ENCODE peak calls at places on chromosomes 6 and 20, in six cellular contexts. Q, N, H, D, S and F are unnamed samples.

GRCh38 chr6:30942338-30943060 is 1.7 kb downstream of the MUCL3 start:
- DNase-seq in D (peak; percentile 99), Q (peak; percentile 89), S (peak; percentile 48), H (peak; percentile 76), N (peak; percentile 65), F (peak; percentile 15)

GRCh38 chr6:52065621-52066020 is 21.8 kb downstream of the PKHD1 start:
- DNase-seq in S (no peak), D (no peak), N (no peak), H (no peak), Q (no peak), F (no peak)

GRCh38 chr20:11217322-11217989 is 543.7 kb upstream of the JAG1 start:
- DNase-seq in D (no peak), S (no peak), N (no peak), H (peak; percentile 42), Q (no peak), F (no peak)

GRCh38 chr6:101080597-101080996 is 199.5 kb upstream of the ASCC3 start:
- DNase-seq in S (no peak), Q (no peak), N (no peak), H (peak; percentile 33), D (no peak), F (no peak)

GRCh38 chr6:18997375-18997826 is 610.3 kb downstream of the RNF144B start:
- DNase-seq in H (peak; percentile 41), S (no peak), D (peak; percentile 72), N (no peak), Q (no peak), F (no peak)

GRCh38 chr6:184161-184695 is 108.1 kb upstream of the DUSP22 start:
- DNase-seq in N (no peak), S (no peak), D (no peak), Q (no peak), H (no peak), F (no peak)

GRCh38 chr6:157822221-157823000 is 635 bp upstream of the SNX9 start:
- DNase-seq in N (peak; percentile 26), H (no peak), S (peak; percentile 27), Q (no peak), D (peak; percentile 51), F (no peak)

GRCh38 chr6:54827010-54827409 is 19.6 kb upstream of the FAM83B start:
- DNase-seq in H (no peak), D (no peak), N (no peak), Q (no peak), S (no peak), F (no peak)

DNA sequence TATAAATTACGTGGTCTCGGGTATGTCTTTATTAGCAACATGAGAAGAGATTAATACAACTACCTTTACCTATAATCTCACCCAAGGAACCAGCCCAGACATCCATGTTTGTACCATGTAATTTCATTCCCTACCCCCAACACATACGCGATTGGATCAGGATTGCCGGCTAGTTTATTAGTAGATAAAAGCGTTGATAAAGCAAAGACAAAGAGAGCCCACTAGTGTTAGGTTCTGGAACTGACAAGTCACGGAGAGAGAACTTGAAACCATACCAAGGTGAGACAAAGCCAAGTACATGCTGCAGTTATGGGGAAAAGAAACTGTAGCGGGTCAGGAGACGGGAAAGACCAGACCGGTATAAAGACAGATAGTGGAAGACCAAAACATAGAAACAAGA is 37.4 kb upstream of the FAM135A start:
- DNase-seq in D (peak; percentile 74), S (no peak), Q (no peak), N (no peak), H (no peak), F (no peak)
- TF ChIP-seq CTCF in D (peak; percentile 73), S (no peak), Q (no peak), N (no peak), H (peak; percentile 5), F (no peak)

DNA sequence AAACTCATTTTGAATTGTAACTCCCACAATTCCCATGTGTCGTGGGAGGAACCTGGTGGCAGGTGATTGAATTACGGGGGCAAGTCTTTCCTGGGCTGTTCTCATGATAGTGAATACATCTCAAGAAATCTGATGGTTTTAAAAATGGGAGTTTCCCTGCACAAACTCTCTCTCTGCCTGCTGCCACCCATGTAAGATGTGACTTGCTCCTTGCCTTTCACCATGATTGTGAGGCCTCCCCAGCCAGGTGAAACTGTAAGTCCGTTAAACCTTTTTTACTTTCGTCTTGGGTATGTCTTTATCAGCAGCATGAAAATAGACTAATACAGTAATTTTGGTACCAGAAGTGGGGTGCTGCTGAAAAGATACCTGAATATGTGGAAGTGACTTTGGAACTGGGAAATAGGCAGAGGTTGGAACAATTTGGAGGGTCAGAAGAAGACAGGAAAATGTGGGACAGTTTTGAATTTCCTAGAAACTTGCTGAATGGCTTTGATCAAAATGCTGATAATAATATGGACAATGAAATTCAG is 41.4 kb upstream of the SAMHD1 start:
- DNase-seq in S (no peak), H (no peak), Q (no peak), D (no peak), N (no peak), F (no peak)
- TF ChIP-seq CTCF in S (no peak), H (no peak), Q (no peak), D (no peak), N (no peak), F (no peak)

DNA sequence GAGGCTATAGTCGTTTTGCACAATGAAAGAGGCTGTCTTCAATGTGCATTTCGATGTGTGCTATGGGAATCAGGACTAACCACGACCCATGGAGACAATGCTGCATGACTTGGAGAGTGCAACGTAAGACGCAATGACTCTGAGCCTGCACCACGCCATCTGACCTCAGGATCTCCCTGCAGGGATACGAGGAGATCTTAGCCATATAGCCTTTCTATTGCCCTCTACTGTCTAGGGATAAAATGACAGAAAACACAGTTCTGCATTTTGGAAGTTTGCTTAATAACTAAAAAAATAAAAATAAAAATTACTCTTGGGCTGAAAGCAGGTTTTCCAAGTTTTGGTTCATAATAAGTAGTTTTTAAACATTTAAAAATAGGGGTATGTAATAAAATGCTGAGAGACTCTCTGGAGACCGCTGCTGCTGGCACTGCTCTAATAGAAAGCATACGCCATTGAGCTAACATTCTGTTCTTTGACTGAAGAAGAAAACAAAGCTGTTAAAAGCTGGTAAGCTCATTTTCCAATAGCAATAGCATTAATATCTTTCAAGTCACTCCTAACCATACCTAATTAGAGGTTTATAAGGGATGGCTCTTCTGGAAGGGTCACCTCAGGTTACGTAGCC is 87.2 kb downstream of the PDE7B start:
- DNase-seq in S (peak; percentile 36), H (peak; percentile 43), D (peak; percentile 64), Q (no peak), N (no peak), F (no peak)
- TF ChIP-seq CTCF in S (peak; percentile 6), H (peak; percentile 26), D (peak; percentile 61), Q (no peak), N (peak; percentile 32), F (no peak)

DNA sequence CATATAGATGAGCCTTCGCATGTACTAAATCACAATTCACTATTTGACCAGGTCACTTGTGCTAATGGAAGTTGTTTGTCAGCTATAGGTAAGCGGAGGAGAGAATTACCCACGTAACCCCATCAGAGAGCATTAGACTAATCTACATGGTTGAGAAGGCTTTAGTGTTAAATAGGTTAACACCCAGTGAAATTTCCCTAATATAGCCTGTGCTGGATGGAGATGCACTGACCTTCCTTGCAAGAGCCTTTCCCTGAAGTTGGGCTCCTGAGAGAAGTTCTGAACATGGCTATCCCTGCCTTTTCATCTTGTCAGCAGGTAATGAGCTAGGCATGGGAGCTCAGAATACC is 78.1 kb downstream of the TNFAIP3 start:
- DNase-seq in H (no peak), D (no peak), N (no peak), S (no peak), Q (no peak), F (no peak)
- TF ChIP-seq CTCF in H (no peak), D (no peak), N (no peak), S (no peak), Q (no peak), F (peak; percentile 18)

GRCh38 chr6:125953502-125953875 is 3.1 kb upstream of the HINT3 start:
- DNase-seq in Q (peak; percentile 78), N (peak; percentile 63), D (peak; percentile 76), H (no peak), S (no peak), F (peak; percentile 12)
- TF ChIP-seq CTCF in Q (no peak), N (peak; percentile 64), D (peak; percentile 46), H (peak; percentile 28), S (no peak), F (no peak)

GRCh38 chr6:146017672-146018071 is 11.2 kb upstream of the GRM1 start:
- DNase-seq in H (no peak), S (no peak), D (peak; percentile 65), N (no peak), Q (no peak), F (no peak)
- TF ChIP-seq CTCF in H (no peak), S (no peak), D (no peak), N (no peak), Q (no peak), F (no peak)

DNA sequence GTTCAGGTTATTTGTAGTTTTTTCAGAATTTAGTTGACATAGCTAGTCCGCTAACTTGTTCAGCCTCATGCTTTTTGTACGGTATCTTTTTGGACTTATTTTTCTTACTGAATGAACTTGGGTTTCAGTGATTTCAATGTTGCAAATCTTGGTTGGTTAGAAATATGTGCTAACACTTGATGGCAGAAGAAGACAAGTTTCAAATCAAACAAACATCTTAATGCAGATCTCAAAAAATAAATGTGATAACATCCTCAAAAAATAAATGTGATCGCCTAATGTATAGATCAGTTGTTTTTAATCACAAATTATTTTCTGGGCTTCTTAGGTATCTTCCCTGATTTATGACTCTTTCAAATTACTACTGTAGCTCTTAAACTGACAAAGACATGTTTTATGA is 70.6 kb downstream of the AKAP7 start:
- DNase-seq in D (no peak), S (no peak), H (no peak), N (no peak), Q (no peak), F (no peak)
- TF ChIP-seq CTCF in D (no peak), S (no peak), H (no peak), N (no peak), Q (no peak), F (no peak)